ENCODE peak calls at places on chromosomes 4 and X, in eight cellular contexts. J, G, T, N, D, C, K and P are unnamed samples.

GRCh38 chr4:64539234-64539849 is 130.1 kb upstream of the TECRL start:
- DNase-seq in J (no peak), G (no peak), T (no peak), N (peak), D (peak), C (peak), K (peak), P (no peak)

GRCh38 chrX:26783512-26784225 is 567.7 kb downstream of the MAGEB5 start:
- DNase-seq in J (no peak), G (no peak), T (no peak), N (peak), D (peak), C (no peak), K (peak), P (no peak)

GRCh38 chr4:176266026-176266425 is 3.0 kb downstream of the ASB5 start:
- DNase-seq in J (no peak), G (no peak), T (no peak), N (no peak), D (no peak), C (no peak), K (no peak), P (no peak)

GRCh38 chr4:1249731-1250526 is 999 bp upstream of the CTBP1 start:
- DNase-seq in J (peak), G (peak), T (no peak), N (no peak), D (no peak), C (peak), K (no peak), P (peak)

GRCh38 chr4:2799971-2800690 is 7.2 kb downstream of the SH3BP2 start:
- DNase-seq in J (peak), G (peak), T (no peak), N (no peak), D (no peak), C (peak), K (no peak), P (no peak)

GRCh38 chr4:73018595-73018994 is 50.9 kb downstream of the COX18 start:
- DNase-seq in J (no peak), G (no peak), T (no peak), N (no peak), D (no peak), C (no peak), K (no peak), P (no peak)

GRCh38 chr4:44583393-44583792 is 68.0 kb downstream of the YIPF7 start:
- DNase-seq in J (no peak), G (no peak), T (no peak), N (no peak), D (no peak), C (no peak), K (no peak), P (no peak)

GRCh38 chr4:126004936-126005335 is 690.2 kb downstream of the FAT4 start:
- DNase-seq in J (no peak), G (no peak), T (no peak), N (no peak), D (peak), C (no peak), K (no peak), P (no peak)

GRCh38 chr4:98528882-98529281 is 129.5 kb downstream of the TSPAN5 start:
- DNase-seq in J (no peak), G (no peak), T (no peak), N (no peak), D (no peak), C (no peak), K (no peak), P (no peak)

GRCh38 chr4:169096221-169096620 is 86.2 kb upstream of the CBR4 start:
- DNase-seq in J (no peak), G (no peak), T (no peak), N (no peak), D (no peak), C (no peak), K (no peak), P (no peak)

GRCh38 chrX:96987228-96987627 is 103.5 kb downstream of the RPA4 start:
- DNase-seq in J (no peak), G (no peak), T (no peak), N (no peak), D (peak), C (no peak), K (no peak), P (no peak)

GRCh38 chr4:5381981-5382441 is 326.3 kb downstream of the EVC2 start:
- DNase-seq in J (no peak), G (no peak), T (no peak), N (no peak), D (peak), C (no peak), K (no peak), P (no peak)

GRCh38 chrX:154029439-154029838 is 9.7 kb upstream of the IRAK1 start:
- DNase-seq in J (no peak), G (no peak), T (no peak), N (no peak), D (no peak), C (peak), K (no peak), P (no peak)
- TF ChIP-seq CTCF in J (no peak), G (no peak), T (no peak), N (peak), D (no peak), C (no peak), K (no peak), P (no peak)

GRCh38 chr4:144645102-144645469 is 870 bp upstream of the HHIP start:
- DNase-seq in J (no peak), G (no peak), T (no peak), N (no peak), D (no peak), C (no peak), K (no peak), P (no peak)
- H3K4me3 ChIP-seq in J (peak), G (no peak), T (peak), N (no peak), D (peak), C (peak), K (peak), P (no peak)

GRCh38 chr4:156957558-156957957 is 14.0 kb downstream of the PDGFC start:
- DNase-seq in J (no peak), G (no peak), T (no peak), N (no peak), D (no peak), C (no peak), K (no peak), P (no peak)

GRCh38 chr4:156956359-156956758 is 15.2 kb downstream of the PDGFC start:
- DNase-seq in J (no peak), G (no peak), T (no peak), N (no peak), D (no peak), C (no peak), K (no peak), P (no peak)

GRCh38 chr4:156956947-156957346 is 14.7 kb downstream of the PDGFC start:
- DNase-seq in J (no peak), G (no peak), T (no peak), N (no peak), D (no peak), C (no peak), K (no peak), P (no peak)

GRCh38 chr4:156959298-156959702 is 12.3 kb downstream of the PDGFC start:
- DNase-seq in J (no peak), G (no peak), T (no peak), N (no peak), D (peak), C (no peak), K (no peak), P (no peak)

GRCh38 chr4:156958276-156959074 is 13.1 kb downstream of the PDGFC start:
- DNase-seq in J (no peak), G (no peak), T (no peak), N (no peak), D (no peak), C (no peak), K (no peak), P (no peak)
- TF ChIP-seq POLR2A in J (no peak), G (no peak), T (no peak), N (no peak), D (no peak), C (no peak), K (no peak), P (no peak)

GRCh38 chr4:38072578-38072977 is 112.4 kb downstream of the PTTG2 start:
- DNase-seq in J (no peak), G (no peak), T (no peak), N (no peak), D (no peak), C (no peak), K (no peak), P (no peak)

GRCh38 chr4:38069271-38069760 is 109.1 kb downstream of the PTTG2 start:
- DNase-seq in J (no peak), G (no peak), T (no peak), N (no peak), D (peak), C (peak), K (peak), P (peak)

GRCh38 chr4:38075370-38076152 is 115.4 kb downstream of the PTTG2 start:
- DNase-seq in J (no peak), G (no peak), T (no peak), N (no peak), D (peak), C (peak), K (no peak), P (no peak)

GRCh38 chr4:38073596-38074234 is 113.5 kb downstream of the PTTG2 start:
- DNase-seq in J (no peak), G (no peak), T (no peak), N (no peak), D (no peak), C (no peak), K (no peak), P (no peak)

DNA sequence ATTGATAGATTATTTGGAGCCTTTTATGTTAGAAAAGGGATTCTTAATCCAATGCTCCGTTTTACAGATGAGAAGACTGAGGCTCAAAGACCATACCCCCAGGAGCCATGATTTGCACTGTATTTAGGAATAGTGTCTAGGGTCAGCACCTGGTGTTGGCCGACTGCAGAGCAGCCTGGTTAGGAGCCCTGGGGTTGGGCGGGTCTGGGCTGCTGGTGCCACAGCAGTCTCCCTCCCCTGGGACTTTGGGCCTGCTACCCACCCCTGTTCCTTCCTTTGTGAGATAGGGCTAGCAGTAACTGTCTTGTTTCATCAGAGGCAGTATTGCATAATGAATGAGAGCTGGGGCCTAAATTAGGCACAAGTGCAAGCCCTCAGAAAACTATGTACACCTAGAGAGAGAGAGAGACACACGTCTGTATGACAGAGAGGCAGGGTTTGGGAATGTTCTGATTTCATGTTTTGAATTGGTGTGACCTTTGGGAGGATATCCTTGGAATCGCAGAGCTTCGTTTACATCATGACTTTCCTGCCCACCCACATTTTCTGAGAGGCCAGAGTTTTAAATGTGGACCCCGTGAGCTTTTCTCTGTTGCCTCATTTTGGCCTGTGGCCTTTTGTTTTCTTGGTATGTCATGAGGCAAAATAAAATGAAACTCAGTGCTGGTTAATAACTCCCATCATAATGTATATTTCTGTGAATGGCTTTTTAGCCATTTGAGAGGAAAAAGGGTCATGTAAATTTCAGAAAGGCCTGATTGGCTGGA is 111.8 kb downstream of the PTTG2 start:
- DNase-seq in J (no peak), G (no peak), T (no peak), N (no peak), D (peak), C (no peak), K (no peak), P (no peak)
- TF ChIP-seq CTCF in J (no peak), G (no peak), T (no peak), N (no peak), D (no peak), C (no peak), K (no peak), P (peak)

GRCh38 chr4:157221426-157221894 is 932 bp downstream of the GRIA2 start:
- DNase-seq in J (no peak), G (no peak), T (no peak), N (no peak), D (no peak), C (no peak), K (no peak), P (no peak)

GRCh38 chr4:157223446-157223845 is 2.9 kb downstream of the GRIA2 start:
- DNase-seq in J (no peak), G (no peak), T (no peak), N (no peak), D (no peak), C (no peak), K (no peak), P (no peak)

GRCh38 chr4:157222764-157223145 is 2.2 kb downstream of the GRIA2 start:
- DNase-seq in J (no peak), G (no peak), T (no peak), N (no peak), D (no peak), C (no peak), K (no peak), P (no peak)

GRCh38 chr4:157220026-157220881 is at the start of gene GRIA2:
- DNase-seq in J (no peak), G (no peak), T (no peak), N (no peak), D (peak), C (no peak), K (peak), P (peak)

GRCh38 chr4:157221895-157222763 is 1.6 kb downstream of the GRIA2 start:
- DNase-seq in J (no peak), G (no peak), T (no peak), N (no peak), D (no peak), C (no peak), K (no peak), P (peak)
- H3K4me3 ChIP-seq in J (peak), G (no peak), T (peak), N (no peak), D (peak), C (no peak), K (peak), P (no peak)

GRCh38 chrX:119790977-119791436 is 423 bp downstream of the RPL39 start:
- DNase-seq in J (no peak), G (no peak), T (peak), N (no peak), D (peak), C (peak), K (no peak), P (no peak)

DNA sequence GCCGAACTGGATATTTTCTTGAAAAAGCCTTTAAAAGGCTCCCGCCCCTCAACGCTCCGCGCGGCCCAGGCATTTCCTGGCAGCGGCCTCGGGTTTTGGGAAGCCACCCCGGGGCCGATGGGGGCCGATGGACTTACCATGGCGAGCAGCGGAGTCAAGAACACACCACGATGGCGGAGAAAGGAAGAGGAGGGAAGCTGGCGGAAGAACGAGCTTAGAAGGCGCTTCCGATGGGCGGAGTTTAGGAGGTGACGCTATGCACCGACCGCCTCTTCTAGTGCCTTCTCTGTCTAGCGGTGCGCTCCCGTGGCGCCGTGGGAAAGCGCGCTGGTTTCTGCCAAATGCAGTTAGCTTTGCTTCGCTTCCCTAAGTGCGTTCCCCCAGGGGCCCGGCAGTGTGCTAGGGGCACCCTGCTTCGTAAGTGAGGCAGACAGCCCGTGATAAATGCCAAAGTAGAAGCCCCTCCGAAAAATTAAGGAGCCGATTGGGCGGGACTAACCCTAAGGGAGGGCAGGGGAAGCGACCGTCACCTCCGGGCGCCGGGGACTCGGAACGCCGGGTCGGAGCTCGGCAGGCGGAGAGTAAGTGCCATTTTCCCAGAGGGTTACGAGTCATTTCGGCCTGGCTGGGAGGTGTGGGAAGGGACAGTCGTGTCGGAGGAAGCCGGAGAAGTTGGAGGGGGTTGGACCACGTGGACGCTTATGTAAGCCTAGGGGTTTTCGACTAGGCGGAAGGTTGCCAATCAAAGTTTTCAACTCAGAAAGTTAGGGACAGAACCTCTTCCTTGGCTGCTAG is at the start of gene RPL39:
- DNase-seq in J (peak), G (peak), T (peak), N (peak), D (peak), C (peak), K (peak), P (peak)
- TF ChIP-seq POLR2A in J (peak), G (peak), T (peak), N (peak), D (peak), C (peak), K (no peak), P (no peak)

GRCh38 chr4:83910693-83911092 is 374.8 kb downstream of the GPAT3 start:
- DNase-seq in J (no peak), G (no peak), T (no peak), N (no peak), D (no peak), C (no peak), K (no peak), P (no peak)

GRCh38 chr4:83906561-83906960 is 370.7 kb downstream of the GPAT3 start:
- DNase-seq in J (no peak), G (no peak), T (no peak), N (no peak), D (peak), C (no peak), K (no peak), P (no peak)

DNA sequence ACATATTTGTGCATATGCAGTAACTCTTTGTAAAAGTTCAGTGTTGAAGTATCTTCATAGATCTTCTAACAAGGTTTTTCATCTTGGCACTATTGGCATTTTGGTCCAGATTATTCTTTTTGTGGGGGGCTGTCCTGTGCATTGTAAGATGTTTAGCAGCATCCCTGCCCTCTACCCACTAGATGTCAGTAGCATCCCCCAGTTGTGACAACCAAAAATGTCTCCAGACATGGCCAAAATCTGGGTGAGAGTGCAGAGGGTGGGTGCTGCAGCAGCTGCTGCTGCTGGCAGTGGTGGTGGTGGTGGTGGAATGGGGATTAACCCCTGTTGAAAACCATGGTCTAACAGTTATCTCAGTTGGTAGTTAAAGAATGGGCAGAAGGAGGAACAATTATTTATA is 370.0 kb downstream of the GPAT3 start:
- DNase-seq in J (no peak), G (no peak), T (no peak), N (no peak), D (no peak), C (no peak), K (no peak), P (no peak)
- TF ChIP-seq CTCF in J (no peak), G (no peak), T (peak), N (peak), D (peak), C (no peak), K (no peak), P (no peak)

GRCh38 chr4:56475917-56476316 is 8.5 kb downstream of the SRP72 start:
- DNase-seq in J (no peak), G (no peak), T (no peak), N (no peak), D (no peak), C (no peak), K (no peak), P (no peak)
- H3K4me3 ChIP-seq in J (no peak), G (no peak), T (no peak), N (no peak), D (no peak), C (no peak), K (no peak), P (no peak)